ENCODE peak calls at places on chromosome 11, in eight cellular contexts. B is testis, P is PC-9, F is dorsolateral prefrontal cortex, S is tibial artery, X is cardiac muscle cell, J is AG09309, E is neural crest cell. M is an unnamed sample.

GRCh38 chr11:2206291-2206690 is 34.7 kb upstream of the TH start:
- DNase-seq in E (no peak), J (no peak), F (no peak), B (no peak), P (no peak), S (peak), X (no peak), M (no peak)

GRCh38 chr11:3195251-3196160 is 23.1 kb downstream of the MRGPRG start:
- DNase-seq in J (no peak), S (peak), X (peak), E (no peak), F (no peak), B (no peak), P (no peak), M (peak)

GRCh38 chr11:65204646-65205601 is 23.2 kb downstream of the CAPN1 start:
- DNase-seq in F (no peak), J (no peak), X (peak), S (peak), B (peak), E (peak), P (no peak), M (no peak)

GRCh38 chr11:94060401-94060800 is 39.2 kb downstream of the HEPHL1 start:
- DNase-seq in J (no peak), F (no peak), E (no peak), B (no peak), S (no peak), P (peak), X (peak), M (peak)

GRCh38 chr11:62933775-62934495 is 12.8 kb upstream of the CHRM1 start:
- DNase-seq in P (no peak), X (no peak), B (no peak), J (no peak), F (no peak), S (peak), E (no peak), M (no peak)

GRCh38 chr11:29435421-29435820 is 581.4 kb downstream of the KCNA4 start:
- DNase-seq in J (no peak), X (no peak), B (no peak), S (no peak), E (no peak), P (no peak), F (no peak), M (no peak)

GRCh38 chr11:33515347-33515746 is 185.3 kb downstream of the C11orf91 start:
- DNase-seq in P (no peak), B (no peak), S (no peak), J (peak), X (no peak), F (no peak), E (no peak), M (no peak)

GRCh38 chr11:64789331-64790204 is 11.2 kb upstream of the SF1 start:
- DNase-seq in F (no peak), J (no peak), P (no peak), B (no peak), E (no peak), X (no peak), S (no peak), M (peak)

GRCh38 chr11:66676279-66676919 is 1.3 kb downstream of the RBM4B start:
- DNase-seq in E (no peak), S (peak), X (no peak), P (no peak), F (no peak), B (no peak), J (no peak), M (no peak)

GRCh38 chr11:61680622-61681191 is 516 bp downstream of the DAGLA start:
- DNase-seq in J (no peak), S (no peak), B (no peak), X (no peak), P (no peak), E (no peak), F (no peak), M (no peak)

GRCh38 chr11:79101736-79102135 is 339.1 kb downstream of the TENM4 start:
- DNase-seq in B (no peak), E (no peak), P (no peak), S (peak), J (no peak), X (no peak), F (no peak), M (no peak)

GRCh38 chr11:130916238-130916855 is at the start of gene SNX19:
- DNase-seq in X (peak), J (peak), B (peak), P (peak), S (peak), F (peak), E (peak), M (peak)

GRCh38 chr11:10998674-10999073 is 140.8 kb upstream of the ZBED5 start:
- DNase-seq in J (no peak), S (no peak), F (no peak), P (no peak), X (no peak), B (no peak), E (no peak), M (no peak)

GRCh38 chr11:32072872-32073661 is 17.8 kb upstream of the RCN1 start:
- DNase-seq in S (no peak), E (peak), B (no peak), J (no peak), P (no peak), F (no peak), X (no peak), M (no peak)

GRCh38 chr11:104005234-104005855 is 31.1 kb upstream of the DDI1 start:
- DNase-seq in J (no peak), S (no peak), X (no peak), E (no peak), P (peak), F (no peak), B (no peak), M (no peak)

DNA sequence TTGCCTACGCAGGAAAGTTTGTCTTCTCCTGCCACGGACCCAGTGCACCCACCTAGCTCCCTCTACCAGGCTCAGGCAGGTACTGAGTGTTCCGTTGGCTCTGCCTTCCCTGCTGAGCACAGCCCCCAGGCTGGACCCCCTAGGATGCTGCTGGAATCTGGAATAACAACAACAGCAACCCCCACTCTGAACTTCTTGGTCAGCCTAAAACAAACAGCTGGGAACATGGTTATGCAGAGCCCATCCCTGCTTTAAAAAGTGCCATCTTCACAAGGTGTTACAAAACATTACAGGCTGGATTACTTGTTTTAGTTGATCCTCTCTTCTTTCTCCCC is 1.8 kb downstream of the OPCML start:
- DNase-seq in B (no peak), X (no peak), P (no peak), E (no peak), F (no peak), S (no peak), J (no peak), M (no peak)
- TF ChIP-seq CTCF in B (no peak), X (no peak), P (no peak), E (no peak), F (no peak), S (no peak), J (no peak), M (no peak)

GRCh38 chr11:75023446-75024067 is 34.8 kb downstream of the NEU3 start:
- DNase-seq in B (no peak), E (no peak), X (no peak), S (no peak), J (no peak), F (no peak), P (no peak), M (no peak)

GRCh38 chr11:75022759-75023396 is 34.1 kb downstream of the NEU3 start:
- DNase-seq in E (peak), X (peak), B (peak), P (peak), S (peak), F (peak), J (peak), M (peak)

GRCh38 chr11:75024764-75025211 is 36.1 kb downstream of the NEU3 start:
- DNase-seq in F (peak), X (no peak), J (no peak), B (no peak), P (no peak), E (no peak), S (no peak), M (no peak)

GRCh38 chr11:75024068-75024449 is 35.3 kb downstream of the NEU3 start:
- DNase-seq in P (peak), J (no peak), S (no peak), X (no peak), F (peak), B (no peak), E (no peak), M (no peak)

GRCh38 chr11:75022289-75022688 is 33.6 kb downstream of the NEU3 start:
- DNase-seq in E (no peak), B (no peak), X (no peak), F (no peak), J (no peak), P (peak), S (no peak), M (no peak)
- TF ChIP-seq CTCF in E (no peak), B (no peak), X (no peak), F (no peak), J (no peak), P (no peak), S (no peak), M (no peak)

DNA sequence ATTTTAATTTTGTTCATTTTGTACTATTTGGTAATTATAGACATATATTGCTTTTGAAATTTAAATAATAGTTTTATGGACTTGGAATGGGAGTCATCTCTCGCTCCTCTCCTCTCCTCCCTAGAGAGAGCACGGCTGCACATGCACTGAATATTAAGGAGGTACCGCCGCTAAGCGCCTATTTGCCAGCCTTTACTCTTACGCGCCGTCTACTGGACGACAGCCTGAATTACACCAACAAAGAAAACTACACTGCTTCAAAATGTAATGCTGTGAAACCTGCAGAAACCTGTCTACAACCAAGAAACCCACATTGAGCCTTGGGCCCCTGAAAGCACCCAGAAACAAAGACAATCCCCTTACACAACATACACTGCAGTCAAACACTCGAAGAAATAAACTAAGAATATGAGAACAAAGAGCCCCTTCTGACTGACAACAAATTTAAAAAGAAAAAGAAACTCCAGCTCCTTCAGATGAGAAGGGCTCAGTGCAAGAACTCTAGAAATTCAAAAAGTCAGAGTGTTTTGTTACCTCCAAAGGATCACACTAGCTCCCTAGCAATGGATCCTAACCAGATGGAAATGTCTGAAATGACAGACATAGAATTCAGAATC is 737.2 kb downstream of the LRRC4C start:
- DNase-seq in B (peak), F (no peak), P (no peak), E (peak), S (no peak), J (no peak), X (peak), M (peak)
- TF ChIP-seq CTCF in B (peak), F (peak), P (peak), E (peak), S (no peak), J (peak), X (peak), M (peak)

GRCh38 chr11:111231836-111232235 is 13.7 kb upstream of the POU2AF2 start:
- DNase-seq in S (no peak), X (peak), J (no peak), B (no peak), E (no peak), F (no peak), P (peak), M (no peak)

GRCh38 chr11:111236355-111236754 is 9.2 kb upstream of the POU2AF2 start:
- DNase-seq in J (no peak), P (no peak), S (no peak), F (no peak), B (no peak), X (no peak), E (no peak), M (no peak)
- TF ChIP-seq CTCF in J (no peak), P (no peak), S (no peak), F (no peak), B (no peak), X (no peak), E (no peak), M (no peak)

GRCh38 chr11:92638678-92639077 is 330.8 kb upstream of the MTNR1B start:
- DNase-seq in X (no peak), B (no peak), P (no peak), J (no peak), E (no peak), S (no peak), F (no peak), M (no peak)
- TF ChIP-seq CTCF in X (no peak), B (no peak), P (no peak), J (no peak), E (no peak), S (no peak), F (no peak), M (no peak)

M was measured in Caco-2.